ENCODE peak calls at places on chromosomes 4 and X, in four cellular contexts. One of them, this sample, is unnamed. For H3K4me1 and H3K9me3, the result is how much of the 10 kb centered on the place peaks cover.

GRCh38 chr4:173528378-173529321 is 1.4 kb downstream of the HAND2 start:
- DNase-seq in SK-N-SH: peak
- DNase-seq in psoas muscle: no peak
- DNase-seq in left ventricle myocardium inferior: peak
- DNase-seq in this sample: peak

GRCh38 chrX:39750246-39750790 is 347.4 kb downstream of the BCOR start:
- DNase-seq in SK-N-SH: no peak
- DNase-seq in psoas muscle: no peak
- DNase-seq in left ventricle myocardium inferior: no peak
- DNase-seq in this sample: no peak

GRCh38 chr4:41538017-41538733 is at the start of gene LIMCH1:
- DNase-seq in SK-N-SH: no peak
- DNase-seq in psoas muscle: peak
- DNase-seq in left ventricle myocardium inferior: peak
- DNase-seq in this sample: no peak

GRCh38 chr4:109701566-109702399 is 1.5 kb downstream of the CASP6 start:
- DNase-seq in SK-N-SH: no peak
- DNase-seq in psoas muscle: no peak
- DNase-seq in left ventricle myocardium inferior: no peak
- DNase-seq in this sample: peak

GRCh38 chr4:107094332-107094731 is 58.2 kb upstream of the DKK2 start:
- DNase-seq in SK-N-SH: no peak
- DNase-seq in psoas muscle: no peak
- DNase-seq in left ventricle myocardium inferior: no peak
- DNase-seq in this sample: no peak

GRCh38 chr4:88075336-88075735 is 67.9 kb downstream of the PKD2 start:
- DNase-seq in SK-N-SH: no peak
- DNase-seq in psoas muscle: no peak
- DNase-seq in left ventricle myocardium inferior: no peak
- DNase-seq in this sample: no peak

GRCh38 chrX:39764441-39764914 is 333.3 kb downstream of the BCOR start:
- DNase-seq in SK-N-SH: no peak
- DNase-seq in psoas muscle: no peak
- DNase-seq in left ventricle myocardium inferior: no peak
- DNase-seq in this sample: no peak

GRCh38 chrX:153206425-153207046 is 27.5 kb downstream of the MAGEA1 start:
- DNase-seq in SK-N-SH: no peak
- DNase-seq in psoas muscle: no peak
- DNase-seq in left ventricle myocardium inferior: no peak
- DNase-seq in this sample: no peak

GRCh38 chrX:55488559-55489314 is 911 bp downstream of the USP51 start:
- DNase-seq in SK-N-SH: peak
- DNase-seq in psoas muscle: peak
- DNase-seq in left ventricle myocardium inferior: peak
- DNase-seq in this sample: peak

GRCh38 chr4:102623622-102624021 is 122.5 kb downstream of the NFKB1 start:
- DNase-seq in SK-N-SH: peak
- DNase-seq in psoas muscle: no peak
- DNase-seq in left ventricle myocardium inferior: no peak
- DNase-seq in this sample: peak

GRCh38 chr4:73869130-73870055 is at the start of gene CXCL1:
- DNase-seq in SK-N-SH: peak
- DNase-seq in psoas muscle: peak
- DNase-seq in left ventricle myocardium inferior: peak
- DNase-seq in this sample: no peak

GRCh38 chr4:153191795-153192363 is 12.4 kb upstream of the TRIM2 start:
- DNase-seq in SK-N-SH: no peak
- DNase-seq in psoas muscle: no peak
- DNase-seq in left ventricle myocardium inferior: no peak
- DNase-seq in this sample: peak

GRCh38 chr4:55947912-55948725 is 626 bp upstream of the CEP135 start:
- DNase-seq in SK-N-SH: peak
- DNase-seq in psoas muscle: no peak
- DNase-seq in left ventricle myocardium inferior: no peak
- DNase-seq in this sample: no peak

GRCh38 chr4:153156263-153156662 is 48.0 kb upstream of the TRIM2 start:
- DNase-seq in SK-N-SH: no peak
- DNase-seq in psoas muscle: no peak
- DNase-seq in left ventricle myocardium inferior: no peak
- DNase-seq in this sample: peak

GRCh38 chr4:85475631-85476233 is 782 bp downstream of the ARHGAP24 start:
- DNase-seq in SK-N-SH: no peak
- DNase-seq in psoas muscle: peak
- DNase-seq in left ventricle myocardium inferior: peak
- DNase-seq in this sample: peak

GRCh38 chr4:87707279-87707918 is 57.3 kb downstream of the DMP1 start:
- DNase-seq in SK-N-SH: no peak
- DNase-seq in psoas muscle: no peak
- DNase-seq in left ventricle myocardium inferior: no peak
- DNase-seq in this sample: no peak

GRCh38 chrX:40166582-40166981 is 68.8 kb upstream of the BCOR start:
- DNase-seq in SK-N-SH: peak
- DNase-seq in psoas muscle: no peak
- DNase-seq in left ventricle myocardium inferior: no peak
- DNase-seq in this sample: no peak

GRCh38 chrX:115957862-115958490 is 212.6 kb upstream of the AGTR2 start:
- DNase-seq in SK-N-SH: peak
- DNase-seq in psoas muscle: no peak
- DNase-seq in left ventricle myocardium inferior: no peak
- DNase-seq in this sample: no peak

GRCh38 chrX:63434665-63435064 is 83.5 kb upstream of the SPIN4 start:
- DNase-seq in SK-N-SH: no peak
- DNase-seq in psoas muscle: no peak
- DNase-seq in left ventricle myocardium inferior: no peak
- DNase-seq in this sample: peak

GRCh38 chr4:138233313-138233712 is 8.8 kb downstream of the SLC7A11 start:
- DNase-seq in SK-N-SH: no peak
- DNase-seq in psoas muscle: no peak
- DNase-seq in left ventricle myocardium inferior: no peak
- DNase-seq in this sample: no peak

GRCh38 chr4:177339794-177340374 is 30.2 kb downstream of the NEIL3 start:
- DNase-seq in SK-N-SH: peak
- DNase-seq in psoas muscle: no peak
- DNase-seq in left ventricle myocardium inferior: no peak
- DNase-seq in this sample: no peak

GRCh38 chr4:150010525-150011126 is 67.6 kb upstream of the DCLK2 start:
- DNase-seq in SK-N-SH: peak
- DNase-seq in psoas muscle: no peak
- DNase-seq in left ventricle myocardium inferior: no peak
- DNase-seq in this sample: peak

GRCh38 chrX:116009871-116010710 is 160.5 kb upstream of the AGTR2 start:
- DNase-seq in SK-N-SH: peak
- DNase-seq in psoas muscle: no peak
- DNase-seq in left ventricle myocardium inferior: peak
- DNase-seq in this sample: peak

GRCh38 chrX:150854856-150855255 is 43.6 kb downstream of the CD99L2 start:
- DNase-seq in SK-N-SH: no peak
- DNase-seq in psoas muscle: no peak
- DNase-seq in left ventricle myocardium inferior: no peak
- DNase-seq in this sample: no peak

GRCh38 chr4:6811165-6811564 is 28.6 kb downstream of the KIAA0232 start:
- DNase-seq in SK-N-SH: no peak
- DNase-seq in psoas muscle: no peak
- DNase-seq in left ventricle myocardium inferior: no peak
- DNase-seq in this sample: no peak

GRCh38 chr4:168796362-168797106 is 213.5 kb downstream of the CBR4 start:
- DNase-seq in SK-N-SH: no peak
- DNase-seq in psoas muscle: no peak
- DNase-seq in left ventricle myocardium inferior: no peak
- DNase-seq in this sample: no peak

GRCh38 chr4:39442910-39443480 is 15.7 kb downstream of the RPL9 start:
- DNase-seq in SK-N-SH: no peak
- DNase-seq in psoas muscle: no peak
- DNase-seq in left ventricle myocardium inferior: no peak
- DNase-seq in this sample: no peak

GRCh38 chr4:53640576-53641459 is 49.5 kb upstream of the LNX1 start:
- DNase-seq in SK-N-SH: no peak
- DNase-seq in psoas muscle: no peak
- DNase-seq in left ventricle myocardium inferior: no peak
- DNase-seq in this sample: no peak

GRCh38 chr4:83889802-83890201 is 353.9 kb downstream of the GPAT3 start:
- DNase-seq in SK-N-SH: no peak
- DNase-seq in psoas muscle: no peak
- DNase-seq in left ventricle myocardium inferior: no peak
- DNase-seq in this sample: no peak

GRCh38 chr4:173264245-173264959 is 69.8 kb downstream of the HMGB2 start:
- DNase-seq in SK-N-SH: peak
- DNase-seq in psoas muscle: peak
- DNase-seq in left ventricle myocardium inferior: peak
- DNase-seq in this sample: no peak

GRCh38 chr4:181281451-181281850 is 961.8 kb upstream of the TENM3 start:
- DNase-seq in SK-N-SH: no peak
- DNase-seq in psoas muscle: no peak
- DNase-seq in left ventricle myocardium inferior: no peak
- DNase-seq in this sample: no peak

GRCh38 chrX:114841051-114841450 is 176.4 kb downstream of the IL13RA2 start:
- DNase-seq in SK-N-SH: no peak
- DNase-seq in psoas muscle: no peak
- DNase-seq in left ventricle myocardium inferior: no peak
- DNase-seq in this sample: no peak

GRCh38 chr4:168374772-168375523 is 56.4 kb upstream of the DDX60 start:
- DNase-seq in SK-N-SH: no peak
- DNase-seq in psoas muscle: no peak
- DNase-seq in left ventricle myocardium inferior: no peak
- DNase-seq in this sample: no peak

GRCh38 chrX:149962859-149963757 is 24.8 kb upstream of the EOLA2 start:
- DNase-seq in SK-N-SH: peak
- DNase-seq in psoas muscle: peak
- DNase-seq in left ventricle myocardium inferior: no peak
- DNase-seq in this sample: peak

GRCh38 chr4:20512053-20512810 is 188.0 kb upstream of the PACRGL start:
- DNase-seq in SK-N-SH: no peak
- DNase-seq in psoas muscle: no peak
- DNase-seq in left ventricle myocardium inferior: no peak
- DNase-seq in this sample: no peak

GRCh38 chrX:100368167-100368566 is 41.9 kb downstream of the PCDH19 start:
- DNase-seq in SK-N-SH: peak
- DNase-seq in psoas muscle: no peak
- DNase-seq in left ventricle myocardium inferior: no peak
- DNase-seq in this sample: peak

GRCh38 chrX:73916931-73917657 is 354.1 kb downstream of the CHIC1 start:
- DNase-seq in SK-N-SH: no peak
- DNase-seq in psoas muscle: no peak
- DNase-seq in left ventricle myocardium inferior: no peak
- DNase-seq in this sample: peak

GRCh38 chr4:75843596-75843995 is 58.7 kb downstream of the PPEF2 start:
- DNase-seq in SK-N-SH: no peak
- DNase-seq in psoas muscle: no peak
- DNase-seq in left ventricle myocardium inferior: no peak
- DNase-seq in this sample: no peak

GRCh38 chr4:75845992-75846391 is 56.3 kb downstream of the PPEF2 start:
- DNase-seq in SK-N-SH: no peak
- DNase-seq in psoas muscle: no peak
- DNase-seq in left ventricle myocardium inferior: no peak
- DNase-seq in this sample: no peak

GRCh38 chr4:75844151-75844662 is 58.0 kb downstream of the PPEF2 start:
- DNase-seq in SK-N-SH: no peak
- DNase-seq in psoas muscle: no peak
- DNase-seq in left ventricle myocardium inferior: no peak
- DNase-seq in this sample: no peak

GRCh38 chr4:75841641-75842520 is 60.4 kb downstream of the PPEF2 start:
- DNase-seq in SK-N-SH: no peak
- DNase-seq in psoas muscle: no peak
- DNase-seq in left ventricle myocardium inferior: no peak
- DNase-seq in this sample: no peak
- H3K4me3 ChIP-seq in SK-N-SH: no peak
- H3K4me3 ChIP-seq in psoas muscle: no peak
- H3K4me3 ChIP-seq in left ventricle myocardium inferior: no peak
- H3K4me3 ChIP-seq in this sample: no peak

GRCh38 chrX:3815896-3816664 is 102.6 kb upstream of the PRKX start:
- DNase-seq in SK-N-SH: peak
- DNase-seq in psoas muscle: peak
- DNase-seq in left ventricle myocardium inferior: peak
- DNase-seq in this sample: peak
- H3K4me1 ChIP-seq in SK-N-SH: under half
- H3K4me1 ChIP-seq in psoas muscle: under half
- H3K4me1 ChIP-seq in left ventricle myocardium inferior: under half
- H3K4me1 ChIP-seq in this sample: under half

DNA sequence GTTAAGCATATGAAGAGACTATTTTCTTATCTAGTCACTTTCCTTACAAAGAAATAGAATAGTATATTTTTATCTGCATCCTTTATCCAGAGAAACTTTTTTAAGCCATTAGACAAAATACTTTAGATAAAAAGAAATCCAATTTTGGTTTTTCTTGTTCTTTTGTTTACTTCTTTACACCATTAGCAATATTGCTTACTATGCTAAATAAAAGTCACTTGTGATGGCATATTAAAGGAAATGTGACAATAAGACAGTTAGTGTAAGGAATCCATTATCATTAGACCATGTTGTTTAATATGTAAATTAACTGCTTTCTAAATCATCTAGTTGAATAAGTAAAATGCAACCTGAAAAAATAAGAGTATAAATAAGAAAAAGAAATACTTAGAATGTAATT is 2582.7 kb downstream of the ARAP2 start:
- DNase-seq in SK-N-SH: no peak
- DNase-seq in psoas muscle: no peak
- DNase-seq in left ventricle myocardium inferior: no peak
- DNase-seq in this sample: no peak
- H3K9me3 ChIP-seq in SK-N-SH: under half
- H3K9me3 ChIP-seq in psoas muscle: under half
- H3K9me3 ChIP-seq in left ventricle myocardium inferior: half or more
- H3K9me3 ChIP-seq in this sample: under half

GRCh38 chr4:152101546-152102183 is 340.9 kb upstream of the GATB start:
- DNase-seq in SK-N-SH: no peak
- DNase-seq in psoas muscle: no peak
- DNase-seq in left ventricle myocardium inferior: no peak
- DNase-seq in this sample: no peak
- H3K4me3 ChIP-seq in SK-N-SH: no peak
- H3K4me3 ChIP-seq in psoas muscle: no peak
- H3K4me3 ChIP-seq in left ventricle myocardium inferior: no peak
- H3K4me3 ChIP-seq in this sample: no peak